ENCODE peak calls at places on chromosomes 11 and 22, in seven cellular contexts. I is kidney glomerular epithelial cell, K is AG10803, F is heart left ventricle, L is NCI-H69, M is NAMALWA, B is NCI-H1092 treated with DMSO at 0.1 percent for 48 hours. V is an unnamed sample.

GRCh38 chr11:89381094-89381493 is 110.1 kb downstream of the NOX4 start:
- DNase-seq in I (peak; percentile 96), K (peak; percentile 96), F (peak; percentile 33), L (no peak), M (no peak), B (no peak), V (peak; percentile 77)

GRCh38 chr11:86803136-86803535 is 2.8 kb downstream of the PRSS23 start:
- DNase-seq in I (no peak), K (no peak), F (no peak), L (no peak), M (no peak), B (no peak), V (no peak)

GRCh38 chr22:36267058-36267457 is 14.1 kb downstream of the APOL1 start:
- DNase-seq in I (no peak), K (no peak), F (no peak), L (no peak), M (no peak), B (no peak), V (peak; percentile 10)

GRCh38 chr22:23248583-23248982 is 68.3 kb downstream of the BCR start:
- DNase-seq in I (no peak), K (peak; percentile 29), F (no peak), L (peak; percentile 77), M (no peak), B (peak; percentile 67), V (no peak)

GRCh38 chr11:76240143-76240505 is 33.8 kb upstream of the WNT11 start:
- DNase-seq in I (no peak), K (no peak), F (no peak), L (no peak), M (no peak), B (no peak), V (no peak)

GRCh38 chr11:118792642-118793124 is 1.7 kb upstream of the DDX6 start:
- DNase-seq in I (peak; percentile 86), K (peak; percentile 85), F (peak; percentile 76), L (peak; percentile 20), M (peak; percentile 94), B (no peak), V (peak; percentile 67)

GRCh38 chr22:46815896-46816721 is 53.7 kb downstream of the TBC1D22A start:
- DNase-seq in I (no peak), K (peak; percentile 30), F (no peak), L (peak; percentile 77), M (no peak), B (no peak), V (peak; percentile 38)

GRCh38 chr11:34492806-34493414 is 20.7 kb downstream of the ELF5 start:
- DNase-seq in I (peak; percentile 66), K (peak; percentile 65), F (peak; percentile 62), L (peak; percentile 80), M (peak; percentile 76), B (peak; percentile 62), V (no peak)

GRCh38 chr11:129739339-129739738 is 76.3 kb upstream of the TMEM45B start:
- DNase-seq in I (no peak), K (no peak), F (no peak), L (no peak), M (no peak), B (peak; percentile 56), V (peak; percentile 13)

GRCh38 chr22:50310949-50311444 is 3.6 kb upstream of the PLXNB2 start:
- DNase-seq in I (no peak), K (no peak), F (no peak), L (no peak), M (no peak), B (no peak), V (no peak)

GRCh38 chr11:26188559-26188958 is 143.4 kb upstream of the ANO3 start:
- DNase-seq in I (no peak), K (peak; percentile 43), F (no peak), L (no peak), M (no peak), B (no peak), V (no peak)

GRCh38 chr11:1869427-1870325 is 16.8 kb downstream of the LSP1 start:
- DNase-seq in I (no peak), K (no peak), F (peak; percentile 61), L (no peak), M (no peak), B (no peak), V (no peak)

GRCh38 chr22:38870791-38871359 is 1.1 kb downstream of the CBX6 start:
- DNase-seq in I (no peak), K (no peak), F (no peak), L (no peak), M (no peak), B (no peak), V (no peak)

GRCh38 chr22:44719586-44720368 is 17.8 kb downstream of the PRR5 start:
- DNase-seq in I (no peak), K (no peak), F (peak; percentile 60), L (peak; percentile 31), M (no peak), B (no peak), V (no peak)

GRCh38 chr11:31646206-31646605 is 136.6 kb downstream of the ELP4 start:
- DNase-seq in I (peak; percentile 51), K (peak; percentile 36), F (no peak), L (no peak), M (no peak), B (no peak), V (no peak)

GRCh38 chr11:18063131-18063530 is 17.1 kb upstream of the TPH1 start:
- DNase-seq in I (no peak), K (no peak), F (no peak), L (peak; percentile 84), M (no peak), B (peak; percentile 55), V (no peak)

GRCh38 chr11:12799373-12799835 is 125.2 kb downstream of the TEAD1 start:
- DNase-seq in I (no peak), K (no peak), F (no peak), L (peak; percentile 56), M (no peak), B (peak; percentile 38), V (no peak)

GRCh38 chr11:64846998-64847666 is 2.7 kb upstream of the CDC42BPG start:
- DNase-seq in I (peak; percentile 83), K (peak; percentile 82), F (peak; percentile 93), L (peak; percentile 93), M (peak; percentile 91), B (peak; percentile 92), V (peak; percentile 92)

GRCh38 chr11:48109046-48109666 is 107.5 kb upstream of the OR4B1 start:
- DNase-seq in I (peak; percentile 64), K (peak; percentile 66), F (no peak), L (peak; percentile 71), M (peak; percentile 79), B (peak; percentile 74), V (no peak)

GRCh38 chr11:15985127-15985862 is 371.1 kb downstream of the SOX6 start:
- DNase-seq in I (no peak), K (peak; percentile 3), F (no peak), L (no peak), M (no peak), B (no peak), V (no peak)

GRCh38 chr11:119376197-119376847 is 5.2 kb downstream of the USP2 start:
- DNase-seq in I (no peak), K (no peak), F (peak; percentile 66), L (peak; percentile 97), M (peak; percentile 43), B (no peak), V (peak; percentile 77)

GRCh38 chr11:110184466-110184865 is 91.3 kb downstream of the ZC3H12C start:
- DNase-seq in I (no peak), K (no peak), F (no peak), L (no peak), M (no peak), B (no peak), V (no peak)

GRCh38 chr11:76124905-76125566 is 81.3 kb downstream of the WNT11 start:
- DNase-seq in I (no peak), K (no peak), F (no peak), L (peak; percentile 79), M (peak; percentile 20), B (no peak), V (no peak)

GRCh38 chr11:1564535-1565172 is 7.4 kb downstream of the DUSP8 start:
- DNase-seq in I (peak; percentile 86), K (peak; percentile 67), F (peak; percentile 85), L (peak; percentile 95), M (peak; percentile 70), B (no peak), V (no peak)

GRCh38 chr11:14089690-14090462 is 127.4 kb downstream of the SPON1 start:
- DNase-seq in I (no peak), K (no peak), F (peak; percentile 48), L (no peak), M (no peak), B (no peak), V (no peak)

GRCh38 chr11:130816516-130816915 is 99.8 kb downstream of the SNX19 start:
- DNase-seq in I (peak; percentile 87), K (peak; percentile 62), F (no peak), L (no peak), M (no peak), B (no peak), V (no peak)

GRCh38 chr22:49882519-49883293 is 29.1 kb downstream of the ZBED4 start:
- DNase-seq in I (no peak), K (no peak), F (no peak), L (no peak), M (no peak), B (no peak), V (no peak)